ENCODE peak calls at places on chromosomes 11 and 22, in eight cellular contexts. I is K562, R is HepG2, C is stomach, H is upper lobe of left lung, X is H1, B is transverse colon, S is prostate gland. W is an unnamed sample.

GRCh38 chr22:32591620-32592019 is 117.0 kb downstream of the FBXO7 start:
- DNase-seq in I (no peak), R (no peak), C (no peak), H (no peak), X (no peak), B (no peak), S (no peak), W (no peak)

GRCh38 chr11:83671295-83671694 is 385.1 kb upstream of the CCDC90B start:
- DNase-seq in I (no peak), R (no peak), C (no peak), H (no peak), X (no peak), B (no peak), S (no peak), W (no peak)

GRCh38 chr11:76769645-76770586 is 13.2 kb upstream of the TSKU start:
- DNase-seq in I (no peak), R (peak; percentile 81), C (peak; percentile 82), H (peak; percentile 47), X (no peak), B (peak; percentile 91), S (no peak), W (no peak)

GRCh38 chr11:1749787-1750351 is 526 bp downstream of the IFITM10 start:
- DNase-seq in I (peak; percentile 13), R (no peak), C (no peak), H (no peak), X (no peak), B (peak; percentile 11), S (no peak), W (no peak)

GRCh38 chr22:33837806-33838205 is 82.5 kb downstream of the LARGE1 start:
- DNase-seq in I (no peak), R (no peak), C (no peak), H (no peak), X (no peak), B (no peak), S (no peak), W (no peak)

GRCh38 chr11:2541881-2542361 is 97.1 kb downstream of the KCNQ1 start:
- DNase-seq in I (no peak), R (no peak), C (no peak), H (no peak), X (no peak), B (peak; percentile 5), S (no peak), W (no peak)

GRCh38 chr11:17021550-17021949 is 7.3 kb upstream of the PLEKHA7 start:
- DNase-seq in I (no peak), R (no peak), C (no peak), H (no peak), X (no peak), B (no peak), S (no peak), W (no peak)

GRCh38 chr11:44694443-44694842 is 32.3 kb upstream of the TSPAN18 start:
- DNase-seq in I (no peak), R (no peak), C (no peak), H (no peak), X (no peak), B (no peak), S (no peak), W (no peak)

GRCh38 chr11:128933481-128934178 is 9.0 kb downstream of the TP53AIP1 start:
- DNase-seq in I (no peak), R (no peak), C (no peak), H (no peak), X (no peak), B (no peak), S (no peak), W (no peak)

GRCh38 chr11:76810151-76810853 is 27.1 kb downstream of the TSKU start:
- DNase-seq in I (no peak), R (no peak), C (no peak), H (peak; percentile 39), X (no peak), B (peak; percentile 64), S (no peak), W (peak; percentile 66)

GRCh38 chr11:47425611-47426010 is 628 bp downstream of the PSMC3 start:
- DNase-seq in I (no peak), R (no peak), C (no peak), H (no peak), X (no peak), B (no peak), S (no peak), W (no peak)

GRCh38 chr11:101188173-101188572 is 58.6 kb upstream of the PGR start:
- DNase-seq in I (no peak), R (no peak), C (no peak), H (no peak), X (no peak), B (no peak), S (no peak), W (no peak)

GRCh38 chr22:46422896-46423295 is 87.4 kb downstream of the TRMU start:
- DNase-seq in I (no peak), R (no peak), C (peak; percentile 39), H (no peak), X (no peak), B (no peak), S (no peak), W (no peak)

GRCh38 chr11:79485694-79486093 is 44.9 kb upstream of the TENM4 start:
- DNase-seq in I (no peak), R (no peak), C (no peak), H (no peak), X (peak; percentile 33), B (no peak), S (no peak), W (no peak)

GRCh38 chr11:1656670-1657069 is 27.1 kb downstream of the KRTAP5-5 start:
- DNase-seq in I (no peak), R (no peak), C (no peak), H (no peak), X (no peak), B (no peak), S (no peak), W (no peak)

GRCh38 chr11:65882191-65883057 is 2.8 kb downstream of the CTSW start:
- DNase-seq in I (no peak), R (no peak), C (no peak), H (no peak), X (no peak), B (peak; percentile 6), S (no peak), W (no peak)

GRCh38 chr11:65883786-65884715 is 4.2 kb downstream of the FIBP start:
- DNase-seq in I (no peak), R (no peak), C (no peak), H (no peak), X (no peak), B (peak; percentile 8), S (no peak), W (no peak)

GRCh38 chr11:65883058-65883761 is 3.6 kb downstream of the CTSW start:
- DNase-seq in I (no peak), R (no peak), C (no peak), H (no peak), X (no peak), B (peak; percentile 8), S (no peak), W (no peak)

GRCh38 chr11:65879622-65880021 is at the start of gene CTSW:
- DNase-seq in I (no peak), R (no peak), C (no peak), H (no peak), X (no peak), B (no peak), S (no peak), W (no peak)

DNA sequence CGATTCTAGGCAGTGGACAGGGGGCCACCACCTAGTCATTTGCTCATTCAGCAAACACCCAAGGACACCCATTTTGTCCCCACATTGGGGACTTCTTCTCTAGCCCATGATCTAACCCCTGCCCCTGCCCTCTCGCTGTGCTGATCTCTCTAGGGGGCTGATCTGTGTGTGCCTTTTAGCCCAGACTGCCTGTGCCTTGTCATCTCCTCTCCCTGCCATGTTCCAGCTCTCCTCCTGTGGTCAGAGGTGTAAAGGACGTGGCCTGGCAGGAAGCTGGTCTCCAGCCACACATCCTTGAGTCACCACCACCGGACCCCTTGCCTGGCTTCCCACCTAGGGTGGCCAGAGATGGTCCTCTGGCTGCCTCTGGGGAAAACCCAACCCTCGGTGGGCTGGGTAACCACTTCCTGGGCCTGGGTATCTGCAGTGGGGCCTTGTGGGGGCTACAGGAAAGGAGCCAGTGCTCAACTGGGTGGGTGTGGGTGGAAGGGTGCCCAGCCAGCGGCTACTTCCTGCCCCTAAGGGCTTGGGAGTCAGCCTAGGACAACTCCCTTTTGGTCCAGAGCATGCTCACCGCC is 1.3 kb downstream of the CTSW start:
- DNase-seq in I (no peak), R (no peak), C (no peak), H (no peak), X (no peak), B (no peak), S (no peak), W (no peak)
- TF ChIP-seq POLR2AphosphoS5 in I (no peak), R (no peak), C (no peak), H (no peak), X (no peak), B (no peak), S (no peak), W (no peak)

GRCh38 chr22:42270512-42271190 is at the start of gene TCF20:
- DNase-seq in I (peak; percentile 88), R (peak; percentile 66), C (peak; percentile 82), H (peak; percentile 71), X (no peak), B (peak; percentile 83), S (peak; percentile 76), W (peak; percentile 56)
- TF ChIP-seq POLR2A in I (no peak), R (peak; percentile 30), C (no peak), H (no peak), X (no peak), B (no peak), S (no peak), W (no peak)

DNA sequence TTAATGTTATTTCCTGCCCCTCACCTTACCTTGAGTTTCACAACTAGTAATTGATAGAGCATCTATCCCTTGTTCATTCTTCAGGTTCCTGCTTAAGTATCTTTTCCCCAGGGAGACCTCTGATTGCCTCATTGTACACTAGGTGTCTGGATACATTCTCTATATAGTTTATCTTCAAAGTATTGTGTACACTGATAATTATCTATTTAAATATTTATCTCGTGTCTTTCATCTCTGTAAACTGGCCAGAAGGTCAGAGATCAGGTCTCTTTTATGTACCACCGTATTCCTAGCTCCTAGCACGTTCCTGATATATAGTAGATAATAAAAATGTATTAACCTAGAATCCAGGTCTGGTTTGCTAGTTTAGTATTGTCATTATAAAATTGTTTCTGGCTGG is 6.4 kb downstream of the TMEM126B start:
- DNase-seq in I (no peak), R (peak; percentile 11), C (no peak), H (no peak), X (no peak), B (no peak), S (no peak), W (no peak)
- H3K36me3 ChIP-seq in I (peaks cover 68% of the 10 kb centered on the region), R (peaks cover 5% of the 10 kb centered on the region), C (peaks cover 70% of the 10 kb centered on the region), H (peaks cover 29% of the 10 kb centered on the region), X (peaks cover 41% of the 10 kb centered on the region), B (peaks cover 22% of the 10 kb centered on the region), S (peaks cover 4% of the 10 kb centered on the region), W (peaks cover 10% of the 10 kb centered on the region)

DNA sequence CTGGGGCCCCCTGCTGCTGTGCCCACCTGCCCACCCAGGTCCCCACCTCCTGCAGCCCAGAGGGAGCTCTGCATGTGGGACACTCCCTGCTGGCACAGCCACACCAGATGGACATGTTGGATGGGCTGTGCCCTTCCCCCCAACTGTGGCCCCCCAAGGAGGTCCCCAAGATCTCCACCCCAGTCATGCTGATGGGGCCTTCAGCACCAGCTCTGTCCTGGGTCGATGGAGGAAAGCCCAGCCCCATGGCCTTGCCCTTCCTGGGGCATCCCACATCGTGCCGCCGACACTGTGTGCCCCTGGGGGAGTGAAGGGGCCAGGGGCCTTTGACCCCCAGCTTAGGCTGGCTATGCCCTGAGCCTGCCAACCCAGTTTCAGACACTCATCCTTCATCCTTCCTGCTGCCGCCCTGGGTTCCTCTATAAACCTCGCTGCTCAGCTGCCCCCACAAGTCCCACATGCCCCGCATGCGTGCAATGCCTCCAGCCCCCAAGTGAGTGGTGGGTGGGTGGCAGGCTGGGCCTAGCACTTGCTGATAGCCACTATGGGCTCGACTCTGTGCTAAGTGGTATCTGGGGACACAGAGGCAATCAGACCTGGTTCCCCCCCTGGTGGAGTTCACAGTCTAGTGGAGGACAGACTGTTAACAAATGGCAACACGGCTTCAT is 3.9 kb upstream of the DPP3 start:
- DNase-seq in I (no peak), R (no peak), C (no peak), H (no peak), X (no peak), B (no peak), S (no peak), W (no peak)
- TF ChIP-seq POLR2AphosphoS5 in I (no peak), R (no peak), C (no peak), H (no peak), X (no peak), B (no peak), S (no peak), W (no peak)

W was measured in endothelial cell of umbilical vein.